ENCODE peak calls at places on chromosomes 5 and 9, in seven cellular contexts. S, Z, M, F, E, O and Q are unnamed samples.

GRCh38 chr9:34072868-34073590 is 24.3 kb upstream of the UBAP2 start:
- DNase-seq in E (peak), Z (no peak), O (no peak), M (no peak), S (peak), F (no peak), Q (no peak)

GRCh38 chr5:80125962-80126480 is 90.9 kb downstream of the THBS4 start:
- DNase-seq in E (peak), Z (no peak), O (peak), F (no peak), S (peak), M (no peak), Q (no peak)

GRCh38 chr9:69970001-69970531 is 73.6 kb upstream of the MAMDC2 start:
- DNase-seq in M (no peak), O (no peak), Z (no peak), F (no peak), S (no peak), E (peak), Q (no peak)

GRCh38 chr5:162119801-162120200 is 52.2 kb downstream of the GABRG2 start:
- DNase-seq in F (no peak), M (no peak), O (no peak), E (no peak), S (no peak), Z (no peak), Q (no peak)

GRCh38 chr9:115158666-115159481 is 40.9 kb upstream of the TNC start:
- DNase-seq in Z (no peak), E (peak), F (no peak), O (no peak), S (no peak), M (no peak), Q (no peak)

GRCh38 chr5:173735171-173735570 is 118.7 kb upstream of the BOD1 start:
- DNase-seq in Z (no peak), F (no peak), S (no peak), O (no peak), M (no peak), E (no peak), Q (no peak)

GRCh38 chr5:7851240-7851592 is 283 bp upstream of the CFAP90 start:
- DNase-seq in S (no peak), M (no peak), Z (no peak), E (no peak), F (peak), O (no peak), Q (peak)

GRCh38 chr5:173618927-173619519 is 2.6 kb upstream of the BOD1 start:
- DNase-seq in M (peak), S (peak), Z (peak), F (peak), O (peak), E (peak), Q (peak)

GRCh38 chr9:6655036-6655435 is 9.5 kb upstream of the GLDC start:
- DNase-seq in F (no peak), M (no peak), E (no peak), Z (no peak), S (no peak), O (peak), Q (no peak)

GRCh38 chr9:116181853-116182610 is 28.4 kb downstream of the PAPPA start:
- DNase-seq in M (no peak), Z (no peak), F (no peak), O (no peak), E (peak), S (no peak), Q (no peak)

GRCh38 chr9:132241840-132242620 is 80.2 kb downstream of the NTNG2 start:
- DNase-seq in M (peak), E (no peak), F (peak), S (no peak), O (peak), Z (peak), Q (peak)

GRCh38 chr9:4923580-4924544 is 61.2 kb upstream of the JAK2 start:
- DNase-seq in S (peak), M (no peak), E (peak), O (peak), F (no peak), Z (no peak), Q (no peak)

GRCh38 chr5:88807327-88807726 is 75.7 kb downstream of the MEF2C start:
- DNase-seq in Z (no peak), F (no peak), M (no peak), E (no peak), S (no peak), O (no peak), Q (no peak)

GRCh38 chr5:80957031-80957761 is 3.0 kb upstream of the RASGRF2 start:
- DNase-seq in Z (no peak), F (peak), S (peak), M (no peak), O (no peak), E (no peak), Q (peak)

GRCh38 chr9:38482918-38483592 is 58.8 kb upstream of the IGFBPL1 start:
- DNase-seq in E (no peak), S (peak), O (no peak), M (no peak), Z (no peak), F (no peak), Q (no peak)

GRCh38 chr9:95103385-95104087 is 214.0 kb downstream of the FANCC start:
- DNase-seq in S (no peak), O (no peak), Z (no peak), M (no peak), E (peak), F (no peak), Q (no peak)

GRCh38 chr5:170143710-170144109 is 38.0 kb downstream of the FOXI1 start:
- DNase-seq in Z (no peak), M (no peak), E (no peak), S (no peak), O (no peak), F (no peak), Q (no peak)

GRCh38 chr5:120293796-120294195 is 170.3 kb upstream of the PRR16 start:
- DNase-seq in S (peak), M (no peak), E (peak), Z (no peak), O (no peak), F (no peak), Q (no peak)

GRCh38 chr9:123375725-123376132 is 19.7 kb downstream of the CRB2 start:
- DNase-seq in O (no peak), Z (no peak), E (peak), F (no peak), M (no peak), S (peak), Q (no peak)

GRCh38 chr9:122386316-122386872 is 15.6 kb downstream of the PTGS1 start:
- DNase-seq in Z (no peak), O (no peak), F (no peak), M (no peak), S (no peak), E (no peak), Q (no peak)

GRCh38 chr9:93587651-93588347 is 11.4 kb downstream of the PHF2 start:
- DNase-seq in S (no peak), E (no peak), M (no peak), O (no peak), Z (no peak), F (no peak), Q (no peak)

GRCh38 chr5:122312670-122312988 is 592 bp downstream of the SNCAIP start:
- DNase-seq in F (peak), S (no peak), Z (no peak), O (no peak), M (no peak), E (peak), Q (no peak)